ENCODE peak calls at places on chromosome 5, in eight cellular contexts. H is naive B cell; P is H9; Z is pulmonary artery endothelial cell; O is caudate nucleus; G is neuronal stem cell; B is stimulated activated CD8-positive, alpha-beta memory T cell treated with anti-CD3 and anti-CD28 coated beads, Interleukin-4, amount 100 ng/mL, for 48 hours; J is AG09309. E is an unnamed sample.

GRCh38 chr5:145509336-145510150 is 325.6 kb downstream of the PRELID2 start:
- DNase-seq in H (no peak), P (no peak), Z (no peak), O (no peak), G (no peak), B (no peak), J (no peak), E (no peak)

GRCh38 chr5:74231697-74232096 is 408.8 kb downstream of the ENC1 start:
- DNase-seq in H (no peak), P (no peak), Z (no peak), O (no peak), G (no peak), B (no peak), J (no peak), E (no peak)

GRCh38 chr5:159891371-159891770 is 24.9 kb upstream of the ADRA1B start:
- DNase-seq in H (no peak), P (no peak), Z (no peak), O (no peak), G (no peak), B (no peak), J (no peak), E (no peak)

GRCh38 chr5:94863951-94864350 is 245.5 kb downstream of the SLF1 start:
- DNase-seq in H (no peak), P (no peak), Z (no peak), O (no peak), G (no peak), B (no peak), J (no peak), E (no peak)

GRCh38 chr5:16880547-16880946 is 55.5 kb downstream of the MYO10 start:
- DNase-seq in H (no peak), P (no peak), Z (no peak), O (no peak), G (no peak), B (no peak), J (no peak), E (no peak)

GRCh38 chr5:39194466-39195136 is 24.8 kb downstream of the FYB1 start:
- DNase-seq in H (no peak), P (no peak), Z (no peak), O (no peak), G (no peak), B (no peak), J (peak; percentile 80), E (no peak)

GRCh38 chr5:113181853-113182490 is 205.4 kb downstream of the DCP2 start:
- DNase-seq in H (no peak), P (no peak), Z (no peak), O (no peak), G (no peak), B (no peak), J (no peak), E (no peak)

GRCh38 chr5:11411621-11412020 is 492.6 kb downstream of the CTNND2 start:
- DNase-seq in H (no peak), P (no peak), Z (no peak), O (no peak), G (no peak), B (no peak), J (no peak), E (no peak)

GRCh38 chr5:61274561-61274960 is 57.5 kb upstream of the ZSWIM6 start:
- DNase-seq in H (no peak), P (no peak), Z (no peak), O (no peak), G (no peak), B (no peak), J (no peak), E (no peak)

GRCh38 chr5:157390924-157391297 is 69.1 kb upstream of the NIPAL4 start:
- DNase-seq in H (no peak), P (no peak), Z (no peak), O (no peak), G (no peak), B (no peak), J (no peak), E (no peak)

GRCh38 chr5:176817864-176818377 is 7.6 kb downstream of the UNC5A start:
- DNase-seq in H (no peak), P (peak; percentile 81), Z (no peak), O (no peak), G (peak; percentile 82), B (peak; percentile 43), J (no peak), E (no peak)

GRCh38 chr5:75756191-75756590 is 39.0 kb upstream of the POC5 start:
- DNase-seq in H (no peak), P (no peak), Z (no peak), O (no peak), G (no peak), B (no peak), J (no peak), E (no peak)

GRCh38 chr5:73388371-73388684 is 60.2 kb downstream of the FOXD1 start:
- DNase-seq in H (no peak), P (no peak), Z (no peak), O (no peak), G (no peak), B (no peak), J (no peak), E (no peak)

GRCh38 chr5:16628376-16628775 is 11.6 kb upstream of the RETREG1 start:
- DNase-seq in H (no peak), P (no peak), Z (no peak), O (no peak), G (no peak), B (no peak), J (no peak), E (peak; percentile 97)

GRCh38 chr5:55665065-55665464 is 47.1 kb downstream of the SLC38A9 start:
- DNase-seq in H (no peak), P (no peak), Z (no peak), O (no peak), G (no peak), B (no peak), J (no peak), E (no peak)